ENCODE peak calls at places on chromosomes 3 and 15, in seven cellular contexts. I, Q, L, W, A, M and C are unnamed samples.
A peak's percentile ranks its signal among the peaks of the same experiment; 100 is the strongest.

GRCh38 chr3:58049143-58049785 is 41.0 kb downstream of the FLNB start:
- DNase-seq in I (peak; percentile 95), Q (peak; percentile 98), L (peak; percentile 42), W (peak; percentile 56), A (no peak), M (no peak), C (peak; percentile 89)

GRCh38 chr3:40191850-40192448 is 117.6 kb upstream of the EIF1B start:
- DNase-seq in I (peak; percentile 40), Q (peak; percentile 33), L (peak; percentile 83), W (peak; percentile 86), A (peak; percentile 71), M (no peak), C (peak; percentile 35)

GRCh38 chr3:4741404-4742307 is 237.6 kb upstream of the BHLHE40 start:
- DNase-seq in I (peak; percentile 83), Q (peak; percentile 45), L (peak; percentile 85), W (no peak), A (no peak), M (no peak), C (peak; percentile 89)

GRCh38 chr3:127396473-127396872 is 108.6 kb upstream of the PRR20G start:
- DNase-seq in I (no peak), Q (no peak), L (no peak), W (peak; percentile 72), A (no peak), M (no peak), C (no peak)

GRCh38 chr3:59167756-59168155 is 117.9 kb upstream of the CFAP20DC start:
- DNase-seq in I (no peak), Q (no peak), L (no peak), W (no peak), A (no peak), M (no peak), C (no peak)

GRCh38 chr15:47411733-47412530 is 305.4 kb upstream of the SEMA6D start:
- DNase-seq in I (no peak), Q (no peak), L (no peak), W (no peak), A (peak; percentile 31), M (no peak), C (no peak)

GRCh38 chr15:33934896-33935295 is 33.4 kb upstream of the CHRM5 start:
- DNase-seq in I (no peak), Q (no peak), L (no peak), W (no peak), A (no peak), M (no peak), C (no peak)

GRCh38 chr15:37893309-37893708 is 41.1 kb upstream of the TMCO5A start:
- DNase-seq in I (no peak), Q (no peak), L (no peak), W (no peak), A (no peak), M (no peak), C (no peak)

GRCh38 chr3:130258532-130258952 is 86.9 kb upstream of the COL6A5 start:
- DNase-seq in I (no peak), Q (no peak), L (peak; percentile 10), W (no peak), A (no peak), M (no peak), C (no peak)

GRCh38 chr3:1600206-1600605 is 498.5 kb upstream of the CNTN4 start:
- DNase-seq in I (no peak), Q (no peak), L (no peak), W (no peak), A (no peak), M (no peak), C (no peak)

GRCh38 chr3:41650406-41650805 is 311.5 kb downstream of the ULK4 start:
- DNase-seq in I (no peak), Q (no peak), L (no peak), W (no peak), A (no peak), M (no peak), C (no peak)

GRCh38 chr15:31511707-31512310 is 185.2 kb downstream of the KLF13 start:
- DNase-seq in I (no peak), Q (no peak), L (no peak), W (no peak), A (no peak), M (peak; percentile 25), C (no peak)

GRCh38 chr3:161055210-161055609 is 49.9 kb downstream of the B3GALNT1 start:
- DNase-seq in I (no peak), Q (no peak), L (no peak), W (no peak), A (peak; percentile 19), M (no peak), C (no peak)

GRCh38 chr3:159775372-159775961 is 213.2 kb upstream of the IL12A start:
- DNase-seq in I (no peak), Q (no peak), L (no peak), W (peak; percentile 71), A (peak; percentile 32), M (no peak), C (no peak)

GRCh38 chr15:45088801-45089711 is 24.9 kb downstream of the DUOX2 start:
- DNase-seq in I (no peak), Q (peak; percentile 36), L (no peak), W (no peak), A (no peak), M (no peak), C (no peak)

GRCh38 chr15:23420806-23421575 is 26.1 kb downstream of the GOLGA6L2 start:
- DNase-seq in I (no peak), Q (no peak), L (no peak), W (no peak), A (no peak), M (no peak), C (no peak)

GRCh38 chr3:40913641-40914040 is 285.7 kb upstream of the CTNNB1 start:
- DNase-seq in I (no peak), Q (no peak), L (no peak), W (no peak), A (no peak), M (no peak), C (no peak)

GRCh38 chr3:115436767-115437301 is 186.5 kb upstream of the GAP43 start:
- DNase-seq in I (peak; percentile 24), Q (peak; percentile 1), L (no peak), W (no peak), A (no peak), M (no peak), C (no peak)

GRCh38 chr3:10407361-10407760 is 86.4 kb upstream of the SEC13 start:
- DNase-seq in I (no peak), Q (no peak), L (no peak), W (no peak), A (no peak), M (no peak), C (no peak)

GRCh38 chr3:138078901-138079344 is 36.5 kb downstream of the DZIP1L start:
- DNase-seq in I (peak; percentile 27), Q (peak; percentile 32), L (no peak), W (no peak), A (no peak), M (no peak), C (no peak)

GRCh38 chr15:68409736-68410370 is 22.1 kb downstream of the ITGA11 start:
- DNase-seq in I (no peak), Q (no peak), L (no peak), W (peak; percentile 23), A (no peak), M (no peak), C (no peak)

GRCh38 chr3:129058441-129059194 is 2.0 kb upstream of the GP9 start:
- DNase-seq in I (no peak), Q (no peak), L (no peak), W (no peak), A (no peak), M (peak; percentile 48), C (no peak)

GRCh38 chr3:197186887-197187588 is 111.4 kb downstream of the DLG1 start:
- DNase-seq in I (peak; percentile 32), Q (peak; percentile 63), L (peak; percentile 53), W (no peak), A (peak; percentile 55), M (peak; percentile 40), C (peak; percentile 39)

GRCh38 chr15:82979726-82980125 is 6.3 kb upstream of the RAMAC start:
- DNase-seq in I (no peak), Q (no peak), L (no peak), W (no peak), A (no peak), M (no peak), C (no peak)
- TF ChIP-seq SIN3A in I (no peak), Q (no peak), L (no peak), W (no peak), A (no peak), M (no peak), C (no peak)

GRCh38 chr3:186342197-186342596 is 19.8 kb downstream of the DGKG start:
- DNase-seq in I (no peak), Q (no peak), L (no peak), W (no peak), A (no peak), M (no peak), C (no peak)

GRCh38 chr3:186340211-186340610 is 21.8 kb downstream of the DGKG start:
- DNase-seq in I (no peak), Q (no peak), L (no peak), W (no peak), A (no peak), M (no peak), C (no peak)

GRCh38 chr3:186339180-186339912 is 22.7 kb downstream of the DGKG start:
- DNase-seq in I (no peak), Q (no peak), L (no peak), W (no peak), A (no peak), M (no peak), C (no peak)
- H3K27ac ChIP-seq in I (no peak overlapping the region), Q (no peak overlapping the region), L (no peak overlapping the region), W (no peak overlapping the region), A (no peak overlapping the region), M (no peak overlapping the region), C (no peak overlapping the region)

GRCh38 chr15:52642386-52643361 is 36.5 kb downstream of the ATOSA start:
- DNase-seq in I (no peak), Q (no peak), L (no peak), W (no peak), A (no peak), M (no peak), C (no peak)
- TF ChIP-seq SIN3A in I (no peak), Q (no peak), L (no peak), W (no peak), A (no peak), M (no peak), C (no peak)

GRCh38 chr15:39687965-39688364 is 94.7 kb downstream of the FSIP1 start:
- DNase-seq in I (no peak), Q (no peak), L (no peak), W (no peak), A (no peak), M (no peak), C (no peak)

GRCh38 chr15:39691229-39691628 is 91.4 kb downstream of the FSIP1 start:
- DNase-seq in I (no peak), Q (no peak), L (no peak), W (no peak), A (no peak), M (no peak), C (no peak)

GRCh38 chr15:39695793-39696192 is 86.8 kb downstream of the FSIP1 start:
- DNase-seq in I (no peak), Q (no peak), L (no peak), W (no peak), A (no peak), M (no peak), C (no peak)

GRCh38 chr15:39692464-39693327 is 89.9 kb downstream of the FSIP1 start:
- DNase-seq in I (no peak), Q (no peak), L (no peak), W (no peak), A (peak; percentile 7), M (no peak), C (no peak)
- H3K27ac ChIP-seq in I (no peak overlapping the region), Q (no peak overlapping the region), L (no peak overlapping the region), W (no peak overlapping the region), A (no peak overlapping the region), M (no peak overlapping the region), C (no peak overlapping the region)